ENCODE peak calls at places on chromosomes 16 and 17, in eight cellular contexts. U, W, J, T, Z, N, V and B are unnamed samples.
A peak's percentile ranks its signal among the peaks of the same experiment; 100 is the strongest.

GRCh38 chr17:41678907-41679739 is 9.6 kb upstream of the EIF1 start:
- DNase-seq in V (peak; percentile 49), U (no peak), J (no peak), Z (peak; percentile 53), T (no peak), W (peak; percentile 77), N (peak; percentile 79), B (peak; percentile 36)

GRCh38 chr16:67529639-67530012 is 997 bp downstream of the RIPOR1 start:
- DNase-seq in J (no peak), W (peak; percentile 25), U (no peak), N (peak; percentile 25), V (peak; percentile 16), Z (no peak), T (no peak), B (no peak)

GRCh38 chr17:31740611-31741082 is 118.4 kb downstream of the COPRS start:
- DNase-seq in Z (no peak), W (no peak), T (no peak), N (peak; percentile 90), J (no peak), V (no peak), U (no peak), B (no peak)

GRCh38 chr17:17874478-17874877 is 37.7 kb upstream of the SREBF1 start:
- DNase-seq in W (peak; percentile 88), U (no peak), J (no peak), V (no peak), N (peak; percentile 78), Z (peak; percentile 52), T (no peak), B (no peak)

GRCh38 chr16:70576431-70577255 is 53.0 kb downstream of the SF3B3 start:
- DNase-seq in V (peak; percentile 28), U (no peak), W (peak; percentile 86), T (no peak), N (peak; percentile 63), Z (no peak), J (no peak), B (no peak)

GRCh38 chr17:38425744-38426143 is 2.5 kb upstream of the ARHGAP23 start:
- DNase-seq in N (peak; percentile 55), T (no peak), Z (peak; percentile 77), J (no peak), W (no peak), U (no peak), V (no peak), B (peak; percentile 73)

GRCh38 chr16:63744077-63744874 is 1377.6 kb downstream of the CDH11 start:
- DNase-seq in V (no peak), N (no peak), W (no peak), J (no peak), Z (no peak), U (no peak), T (no peak), B (peak; percentile 32)

GRCh38 chr16:12811441-12812198 is 7.9 kb upstream of the CPPED1 start:
- DNase-seq in T (no peak), N (no peak), W (peak; percentile 40), V (no peak), J (no peak), U (no peak), Z (no peak), B (no peak)

GRCh38 chr17:82217530-82218204 is 5.0 kb upstream of the CCDC57 start:
- DNase-seq in T (peak; percentile 63), V (no peak), J (peak; percentile 66), N (peak; percentile 94), Z (peak; percentile 51), U (peak; percentile 87), W (peak; percentile 55), B (no peak)

GRCh38 chr16:66103245-66103644 is 263.2 kb upstream of the CDH5 start:
- DNase-seq in U (no peak), Z (no peak), J (no peak), N (peak; percentile 42), W (no peak), V (no peak), T (no peak), B (no peak)

GRCh38 chr17:82668631-82669099 is 20.4 kb upstream of the WDR45B start:
- DNase-seq in N (peak; percentile 38), W (peak; percentile 37), U (peak; percentile 89), J (peak; percentile 82), V (peak; percentile 73), Z (peak; percentile 54), T (peak; percentile 83), B (peak; percentile 79)

GRCh38 chr17:1956134-1956533 is 69.0 kb downstream of the RTN4RL1 start:
- DNase-seq in U (no peak), T (no peak), W (no peak), J (no peak), N (no peak), Z (no peak), V (no peak), B (no peak)

GRCh38 chr17:80376531-80376930 is 38.4 kb upstream of the ENDOV start:
- DNase-seq in J (no peak), N (no peak), T (no peak), W (no peak), Z (no peak), U (no peak), V (no peak), B (no peak)
- TF ChIP-seq CTCF in J (no peak), N (no peak), T (no peak), W (no peak), Z (no peak), U (no peak), V (no peak), B (no peak)

DNA sequence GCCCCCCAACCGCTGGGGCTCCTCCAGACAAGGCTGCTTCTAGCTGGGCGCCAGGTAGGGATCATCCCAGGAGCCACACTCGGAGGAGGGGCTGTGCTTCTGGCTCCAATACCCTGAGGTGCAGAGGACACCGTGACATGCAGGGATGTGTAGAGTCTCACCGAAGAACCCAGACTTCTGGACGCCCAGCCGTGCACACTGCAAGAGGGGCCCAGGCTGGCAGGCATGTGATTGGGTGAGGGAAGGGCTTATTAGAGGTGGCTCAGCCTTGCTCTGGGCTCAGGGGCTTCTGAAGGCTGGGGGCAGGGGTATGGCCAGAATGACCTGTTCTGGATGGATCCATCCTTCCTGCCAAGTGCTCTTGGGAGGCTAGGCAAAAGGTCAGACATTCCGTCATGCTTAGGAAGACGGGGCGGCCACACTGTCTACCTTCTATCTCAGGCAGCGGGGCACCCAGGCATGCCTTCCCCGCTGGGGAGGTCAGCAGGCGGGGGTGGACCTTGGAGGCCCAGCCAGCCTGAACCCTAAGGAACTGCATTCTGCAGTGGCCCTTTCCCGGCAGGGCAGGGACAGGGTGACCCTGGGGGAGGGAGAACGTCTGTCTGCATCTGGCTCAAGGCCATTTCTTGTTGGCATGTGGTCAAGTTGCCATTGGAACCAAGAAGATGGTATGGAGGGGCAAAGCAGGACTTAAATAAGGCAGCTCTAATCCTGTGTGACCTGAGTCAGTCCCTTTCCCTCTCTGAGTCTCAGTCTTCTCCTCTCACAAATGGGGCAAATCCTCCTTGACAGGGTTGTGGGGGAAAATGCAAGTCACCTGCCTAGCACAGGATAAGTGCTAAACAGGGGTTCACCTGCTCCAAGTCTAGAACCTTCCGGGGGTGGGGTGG is 5.8 kb upstream of the ADGRG1 start:
- DNase-seq in U (peak; percentile 61), T (no peak), W (no peak), J (peak; percentile 40), N (no peak), V (no peak), Z (no peak), B (no peak)
- H3K4me1 ChIP-seq in U (peaks cover 12% of the 10 kb centered on the region), T (peaks cover 49% of the 10 kb centered on the region), W (peaks cover 87% of the 10 kb centered on the region), J (peaks cover 25% of the 10 kb centered on the region), N (peaks cover 8% of the 10 kb centered on the region), V (no peaks in the 10 kb centered on the region), Z (peaks cover 11% of the 10 kb centered on the region), B (peaks cover 20% of the 10 kb centered on the region)

GRCh38 chr16:57235128-57236092 is 9.6 kb upstream of the ARL2BP start:
- DNase-seq in W (no peak), V (peak; percentile 72), U (no peak), J (no peak), Z (no peak), N (peak; percentile 74), T (no peak), B (no peak)

GRCh38 chr16:57238682-57239081 is 6.4 kb upstream of the ARL2BP start:
- DNase-seq in N (no peak), V (no peak), J (no peak), W (no peak), Z (no peak), T (no peak), U (no peak), B (no peak)

GRCh38 chr16:57234707-57235092 is 10.4 kb upstream of the ARL2BP start:
- DNase-seq in J (no peak), N (no peak), Z (no peak), V (no peak), U (no peak), T (no peak), W (no peak), B (no peak)

GRCh38 chr16:57231821-57232350 is 13.2 kb upstream of the ARL2BP start:
- DNase-seq in N (no peak), W (no peak), J (no peak), T (no peak), U (no peak), Z (no peak), V (no peak), B (no peak)

GRCh38 chr16:57233944-57234706 is 10.9 kb upstream of the ARL2BP start:
- DNase-seq in Z (no peak), W (no peak), V (no peak), U (no peak), J (no peak), N (no peak), T (no peak), B (peak; percentile 53)
- H3K36me3 ChIP-seq in Z (peaks cover 4% of the 10 kb centered on the region), W (peaks cover 35% of the 10 kb centered on the region), V (peaks cover 87% of the 10 kb centered on the region), U (peaks cover 91% of the 10 kb centered on the region), J (peaks cover 10% of the 10 kb centered on the region), N (peaks cover 2% of the 10 kb centered on the region), T (peaks cover 54% of the 10 kb centered on the region), B (peaks cover 99% of the 10 kb centered on the region)

GRCh38 chr16:5045499-5046115 is 11.9 kb upstream of the NAGPA start:
- DNase-seq in N (no peak), Z (no peak), T (no peak), J (no peak), V (no peak), U (peak; percentile 49), W (no peak), B (no peak)

GRCh38 chr16:5041604-5042133 is 7.9 kb upstream of the NAGPA start:
- DNase-seq in Z (no peak), W (peak; percentile 79), U (no peak), J (no peak), N (peak; percentile 93), T (no peak), V (no peak), B (no peak)

GRCh38 chr16:5046914-5047313 is 13.2 kb upstream of the NAGPA start:
- DNase-seq in N (no peak), U (peak; percentile 8), V (no peak), W (no peak), Z (no peak), T (no peak), J (no peak), B (no peak)

GRCh38 chr16:5044011-5044540 is 10.3 kb upstream of the NAGPA start:
- DNase-seq in V (no peak), N (no peak), U (peak; percentile 42), T (no peak), W (no peak), J (no peak), Z (no peak), B (no peak)

DNA sequence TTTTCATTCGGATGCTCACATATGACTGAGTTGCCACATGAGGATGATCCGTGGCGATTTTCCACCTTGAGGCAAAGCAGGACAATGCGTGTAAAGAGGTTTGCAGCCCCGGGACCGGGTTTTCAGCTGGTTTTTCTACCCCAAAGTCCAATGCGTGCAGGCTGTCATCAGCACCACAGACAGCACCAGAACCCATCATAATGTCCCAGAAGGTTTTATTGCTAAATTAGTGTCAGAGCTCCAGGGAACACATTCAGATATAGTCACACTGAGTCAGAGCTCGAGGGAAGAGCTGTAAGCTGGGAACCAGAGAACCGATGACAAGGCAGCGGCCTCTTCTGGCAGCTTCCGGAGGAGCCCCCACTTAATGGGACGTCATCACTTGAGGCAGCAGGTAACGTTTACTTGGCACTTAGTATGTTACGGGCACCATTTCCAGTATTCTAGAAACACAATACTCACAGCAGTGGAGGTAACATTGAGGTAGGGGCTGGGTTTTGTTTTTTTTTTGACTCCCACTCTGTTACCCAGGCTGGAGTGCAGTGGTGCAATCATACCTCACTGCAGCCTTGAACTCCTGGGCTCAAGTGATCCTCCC is 8.9 kb upstream of the NAGPA start:
- DNase-seq in T (no peak), Z (no peak), U (peak; percentile 22), W (peak; percentile 61), N (peak; percentile 67), V (no peak), J (no peak), B (no peak)
- TF ChIP-seq CTCF in T (no peak), Z (no peak), U (no peak), W (no peak), N (no peak), V (no peak), J (no peak), B (no peak)